ENCODE peak calls at places on chromosomes 5 and 9, in ten cellular contexts. Z is natural killer cell, E is osteocyte, R is tibial artery, F is sigmoid colon, A is hepatocyte, L is stomach, S is neural crest cell, C is endothelial cell, M is kidney. J is an unnamed sample.
A peak's percentile ranks its signal among the peaks of the same experiment; 100 is the strongest.

GRCh38 chr9:128705051-128705965 is 3.0 kb downstream of the PKN3 start:
- DNase-seq in Z (no peak), E (no peak), F (peak; percentile 50), R (no peak), M (peak; percentile 66), C (no peak), L (no peak), A (no peak), S (no peak), J (no peak)

GRCh38 chr5:115297043-115297442 is 589 bp upstream of the CCDC112 start:
- DNase-seq in E (no peak), F (no peak), L (no peak), M (no peak), S (no peak), R (no peak), Z (no peak), C (no peak), A (no peak), J (no peak)

GRCh38 chr5:150320048-150320555 is 17.4 kb upstream of the ARSI start:
- DNase-seq in S (no peak), M (peak; percentile 82), R (peak; percentile 89), F (peak; percentile 95), L (peak; percentile 30), E (no peak), C (no peak), Z (no peak), A (peak; percentile 71), J (no peak)

GRCh38 chr5:143314123-143314522 is 89.4 kb downstream of the NR3C1 start:
- DNase-seq in E (no peak), R (no peak), Z (no peak), S (no peak), F (no peak), M (no peak), C (no peak), A (no peak), L (no peak), J (no peak)

GRCh38 chr9:122095010-122095767 is 2.1 kb upstream of the TTLL11 start:
- DNase-seq in Z (no peak), F (peak; percentile 21), S (peak; percentile 68), E (no peak), C (peak; percentile 62), A (peak; percentile 75), M (no peak), L (peak; percentile 66), R (peak; percentile 35), J (no peak)

GRCh38 chr5:105956456-105957177 is 1714.1 kb downstream of the EFNA5 start:
- DNase-seq in R (no peak), Z (no peak), A (no peak), F (no peak), M (no peak), S (no peak), L (no peak), C (no peak), E (no peak), J (no peak)

GRCh38 chr9:36793277-36793676 is 220.6 kb downstream of the MELK start:
- DNase-seq in S (no peak), F (no peak), R (no peak), M (no peak), A (no peak), L (no peak), Z (no peak), E (no peak), C (no peak), J (no peak)

GRCh38 chr9:130661461-130662098 is 2.8 kb upstream of the PRDM12 start:
- DNase-seq in C (no peak), R (no peak), Z (no peak), M (no peak), L (no peak), F (no peak), S (no peak), A (no peak), E (no peak), J (no peak)

GRCh38 chr9:134632329-134632728 is 9.3 kb upstream of the COL5A1 start:
- DNase-seq in S (no peak), C (no peak), M (no peak), E (no peak), L (no peak), Z (no peak), F (peak; percentile 32), A (no peak), R (peak; percentile 13), J (peak; percentile 45)

GRCh38 chr5:68053202-68053601 is 162.4 kb upstream of the PIK3R1 start:
- DNase-seq in M (no peak), R (no peak), C (no peak), Z (no peak), S (no peak), E (no peak), A (no peak), L (no peak), F (no peak), J (no peak)

GRCh38 chr5:166365164-166365563 is 1926.3 kb upstream of the WWC1 start:
- DNase-seq in R (no peak), F (no peak), E (no peak), C (no peak), S (no peak), A (no peak), Z (no peak), M (no peak), L (no peak), J (no peak)

GRCh38 chr9:118529210-118529609 is 825.0 kb downstream of the TLR4 start:
- DNase-seq in S (no peak), E (no peak), M (no peak), C (no peak), F (no peak), Z (no peak), R (no peak), L (no peak), A (no peak), J (no peak)

GRCh38 chr9:38118862-38119435 is 49.9 kb upstream of the SHB start:
- DNase-seq in E (peak; percentile 19), Z (no peak), L (no peak), C (no peak), R (no peak), A (no peak), F (no peak), S (no peak), M (no peak), J (peak; percentile 34)

GRCh38 chr5:172858990-172859811 is 25.1 kb downstream of the ERGIC1 start:
- DNase-seq in R (peak; percentile 86), Z (no peak), L (peak; percentile 73), S (no peak), E (no peak), M (peak; percentile 90), F (peak; percentile 90), A (peak; percentile 74), C (no peak), J (no peak)

GRCh38 chr5:147225938-147226337 is 8.9 kb upstream of the STK32A start:
- DNase-seq in R (no peak), S (no peak), E (no peak), F (no peak), L (no peak), C (no peak), M (no peak), A (no peak), Z (no peak), J (no peak)

GRCh38 chr9:130235558-130236435 is 29.8 kb upstream of the HMCN2 start:
- DNase-seq in S (peak; percentile 85), A (peak; percentile 76), R (peak; percentile 45), L (peak; percentile 67), C (peak; percentile 76), Z (peak; percentile 73), E (no peak), M (no peak), F (peak; percentile 86), J (no peak)

DNA sequence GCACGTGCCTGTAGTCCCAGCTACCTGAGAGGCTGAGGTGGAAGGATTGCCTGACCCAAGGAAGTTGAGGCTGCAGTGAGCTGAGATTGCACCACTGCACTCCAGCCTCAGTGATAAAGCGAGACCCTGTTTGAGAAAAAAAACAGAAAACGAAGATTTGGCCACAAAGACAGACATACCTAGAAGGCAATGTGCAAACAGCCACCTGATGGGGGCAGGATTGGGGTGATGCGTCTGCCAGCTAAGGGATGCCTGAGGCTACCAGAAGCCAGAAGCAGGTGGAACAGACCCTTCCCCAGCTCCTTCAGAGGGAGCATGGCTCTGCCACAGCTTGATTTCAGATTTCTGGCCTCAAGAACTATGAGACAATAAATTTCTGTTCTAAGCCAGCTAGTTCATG is 2.9 kb downstream of the HIGD2A start:
- DNase-seq in S (no peak), A (no peak), R (no peak), C (no peak), L (no peak), Z (no peak), M (peak; percentile 29), E (no peak), F (no peak), J (no peak)
- TF ChIP-seq CTCF in S (no peak), A (no peak), R (no peak), C (no peak), L (no peak), Z (no peak), M (no peak), E (no peak), F (no peak), J (no peak)

GRCh38 chr9:127451681-127452480 is 571 bp downstream of the LRSAM1 start:
- DNase-seq in F (peak; percentile 83), M (peak; percentile 86), S (peak; percentile 32), A (peak; percentile 72), Z (peak; percentile 23), L (peak; percentile 44), E (no peak), C (peak; percentile 24), R (no peak), J (peak; percentile 71)
- TF ChIP-seq CTCF in F (no peak), M (no peak), S (no peak), A (no peak), Z (no peak), L (no peak), E (no peak), C (no peak), R (no peak), J (no peak)

GRCh38 chr9:98121096-98121495 is 2.1 kb upstream of the TRIM14 start:
- DNase-seq in M (no peak), S (no peak), L (no peak), A (no peak), C (no peak), E (no peak), R (no peak), F (no peak), Z (no peak), J (no peak)
- TF ChIP-seq CTCF in M (no peak), S (no peak), L (no peak), A (no peak), C (no peak), E (no peak), R (no peak), F (no peak), Z (no peak), J (no peak)

DNA sequence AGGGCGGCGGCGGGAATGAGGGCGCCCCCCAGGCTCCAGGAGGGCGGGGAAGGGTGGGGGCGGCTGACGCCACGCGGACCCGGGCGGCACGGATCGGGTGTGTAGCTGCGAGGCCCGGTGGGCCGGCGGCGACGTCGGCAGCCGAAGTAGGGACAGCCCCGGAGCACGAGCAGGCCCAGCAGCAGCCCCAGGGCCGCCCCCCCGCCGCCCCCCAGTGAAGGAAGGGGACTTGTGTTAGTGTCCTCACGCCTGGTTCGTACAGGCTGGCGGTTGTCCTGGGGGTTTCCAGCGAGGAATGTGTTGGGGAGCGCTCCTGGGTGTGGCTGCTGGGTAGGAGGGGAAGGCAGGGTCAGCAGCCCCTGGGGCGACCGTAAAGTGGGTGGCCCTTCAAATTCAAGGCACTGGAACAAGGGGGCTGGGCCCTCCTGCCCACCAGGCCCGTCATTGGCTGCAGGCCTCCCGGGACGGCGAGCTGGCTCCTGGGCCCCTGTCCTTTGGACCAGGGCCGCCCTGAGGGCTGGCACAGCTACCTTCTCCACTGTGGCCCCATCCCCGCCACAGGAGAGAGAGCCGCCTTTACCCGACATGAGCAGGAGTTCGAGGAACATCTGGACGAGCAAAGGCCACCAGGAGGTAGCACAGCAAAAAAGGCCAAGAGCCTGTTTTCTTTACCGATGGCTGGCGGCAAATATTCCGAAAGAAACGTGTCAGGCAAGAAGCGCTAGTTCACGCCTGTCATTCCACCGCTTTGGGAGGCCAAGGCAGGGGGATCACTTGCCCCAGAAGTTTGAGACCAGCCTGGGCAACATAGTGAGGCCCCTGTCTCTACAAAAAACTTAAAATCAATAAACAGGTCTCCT is 814 bp upstream of the TMEM250 start:
- DNase-seq in C (peak; percentile 48), S (no peak), R (no peak), F (no peak), A (peak; percentile 82), M (no peak), L (no peak), E (no peak), Z (no peak), J (no peak)
- TF ChIP-seq CTCF in C (no peak), S (no peak), R (no peak), F (no peak), A (no peak), M (no peak), L (no peak), E (no peak), Z (no peak), J (no peak)